ENCODE peak calls at places on chromosomes 5 and 9, in four cellular contexts. One of them, this sample, is unnamed.

GRCh38 chr9:116662633-116663032 is 24.5 kb upstream of the TRIM32 start:
- DNase-seq in left ventricle myocardium inferior: no peak
- DNase-seq in HS-5: no peak
- DNase-seq in Right ventricle myocardium superior: no peak
- DNase-seq in this sample: no peak

GRCh38 chr5:67355135-67355729 is 158.6 kb upstream of the CD180 start:
- DNase-seq in Right ventricle myocardium superior: no peak
- DNase-seq in left ventricle myocardium inferior: no peak
- DNase-seq in HS-5: no peak
- DNase-seq in this sample: no peak

GRCh38 chr9:16675131-16675530 is 195.3 kb downstream of the BNC2 start:
- DNase-seq in HS-5: no peak
- DNase-seq in Right ventricle myocardium superior: no peak
- DNase-seq in left ventricle myocardium inferior: no peak
- DNase-seq in this sample: no peak

GRCh38 chr9:122954253-122954691 is 13.5 kb downstream of the RABGAP1 start:
- DNase-seq in left ventricle myocardium inferior: no peak
- DNase-seq in Right ventricle myocardium superior: no peak
- DNase-seq in HS-5: no peak
- DNase-seq in this sample: no peak

GRCh38 chr5:57470339-57470738 is 12.3 kb downstream of the ACTBL2 start:
- DNase-seq in left ventricle myocardium inferior: no peak
- DNase-seq in HS-5: no peak
- DNase-seq in Right ventricle myocardium superior: no peak
- DNase-seq in this sample: no peak

GRCh38 chr9:125066839-125067619 is 76.3 kb downstream of the SCAI start:
- DNase-seq in HS-5: no peak
- DNase-seq in Right ventricle myocardium superior: no peak
- DNase-seq in left ventricle myocardium inferior: no peak
- DNase-seq in this sample: no peak

GRCh38 chr5:10588779-10589447 is 25.0 kb downstream of the ANKRD33B start:
- DNase-seq in HS-5: no peak
- DNase-seq in Right ventricle myocardium superior: no peak
- DNase-seq in left ventricle myocardium inferior: no peak
- DNase-seq in this sample: no peak

GRCh38 chr5:79133121-79133656 is 21.6 kb downstream of the BHMT start:
- DNase-seq in left ventricle myocardium inferior: no peak
- DNase-seq in Right ventricle myocardium superior: no peak
- DNase-seq in HS-5: peak
- DNase-seq in this sample: no peak

GRCh38 chr5:154831451-154831850 is 19.0 kb downstream of the FAXDC2 start:
- DNase-seq in HS-5: no peak
- DNase-seq in Right ventricle myocardium superior: no peak
- DNase-seq in left ventricle myocardium inferior: no peak
- DNase-seq in this sample: no peak

GRCh38 chr9:126612329-126612812 is 1.4 kb upstream of the LMX1B start:
- DNase-seq in Right ventricle myocardium superior: no peak
- DNase-seq in HS-5: no peak
- DNase-seq in left ventricle myocardium inferior: no peak
- DNase-seq in this sample: peak

GRCh38 chr9:118418887-118419620 is 714.9 kb downstream of the TLR4 start:
- DNase-seq in left ventricle myocardium inferior: no peak
- DNase-seq in Right ventricle myocardium superior: no peak
- DNase-seq in HS-5: peak
- DNase-seq in this sample: no peak

GRCh38 chr5:168887931-168888330 is 308.8 kb upstream of the PANK3 start:
- DNase-seq in Right ventricle myocardium superior: no peak
- DNase-seq in HS-5: no peak
- DNase-seq in left ventricle myocardium inferior: no peak
- DNase-seq in this sample: no peak

GRCh38 chr5:142874537-142874936 is 104.4 kb downstream of the ARHGAP26 start:
- DNase-seq in HS-5: no peak
- DNase-seq in left ventricle myocardium inferior: peak
- DNase-seq in Right ventricle myocardium superior: peak
- DNase-seq in this sample: peak

GRCh38 chr5:103366938-103367549 is 108.5 kb downstream of the MACIR start:
- DNase-seq in HS-5: no peak
- DNase-seq in left ventricle myocardium inferior: no peak
- DNase-seq in Right ventricle myocardium superior: no peak
- DNase-seq in this sample: no peak

GRCh38 chr9:129665008-129665771 is at the start of gene PRRX2:
- DNase-seq in left ventricle myocardium inferior: peak
- DNase-seq in Right ventricle myocardium superior: peak
- DNase-seq in HS-5: no peak
- DNase-seq in this sample: peak

GRCh38 chr5:96114736-96115466 is 153.2 kb upstream of the ELL2 start:
- DNase-seq in HS-5: no peak
- DNase-seq in Right ventricle myocardium superior: no peak
- DNase-seq in left ventricle myocardium inferior: no peak
- DNase-seq in this sample: no peak

GRCh38 chr9:105117111-105117682 is 127.3 kb upstream of the SLC44A1 start:
- DNase-seq in left ventricle myocardium inferior: no peak
- DNase-seq in Right ventricle myocardium superior: no peak
- DNase-seq in HS-5: no peak
- DNase-seq in this sample: no peak

GRCh38 chr9:91483189-91483691 is 59.6 kb upstream of the NFIL3 start:
- DNase-seq in Right ventricle myocardium superior: peak
- DNase-seq in HS-5: no peak
- DNase-seq in left ventricle myocardium inferior: no peak
- DNase-seq in this sample: no peak

GRCh38 chr9:84668204-84669007 is 1.1 kb upstream of the NTRK2 start:
- DNase-seq in Right ventricle myocardium superior: peak
- DNase-seq in left ventricle myocardium inferior: peak
- DNase-seq in HS-5: peak
- DNase-seq in this sample: peak

GRCh38 chr9:133942206-133942975 is 49.7 kb downstream of the VAV2 start:
- DNase-seq in Right ventricle myocardium superior: peak
- DNase-seq in HS-5: no peak
- DNase-seq in left ventricle myocardium inferior: peak
- DNase-seq in this sample: peak

GRCh38 chr5:132767150-132767549 is 9.9 kb downstream of the SEPTIN8 start:
- DNase-seq in HS-5: no peak
- DNase-seq in left ventricle myocardium inferior: no peak
- DNase-seq in Right ventricle myocardium superior: no peak
- DNase-seq in this sample: peak

GRCh38 chr9:68690088-68690487 is 15.0 kb upstream of the PIP5K1B start:
- DNase-seq in left ventricle myocardium inferior: peak
- DNase-seq in Right ventricle myocardium superior: peak
- DNase-seq in HS-5: no peak
- DNase-seq in this sample: no peak

GRCh38 chr9:86978986-86979385 is 31.7 kb upstream of the GAS1 start:
- DNase-seq in HS-5: no peak
- DNase-seq in left ventricle myocardium inferior: no peak
- DNase-seq in Right ventricle myocardium superior: no peak
- DNase-seq in this sample: peak

GRCh38 chr9:88106492-88106891 is 31.8 kb downstream of the SPATA31C2 start:
- DNase-seq in HS-5: peak
- DNase-seq in Right ventricle myocardium superior: no peak
- DNase-seq in left ventricle myocardium inferior: no peak
- DNase-seq in this sample: no peak

GRCh38 chr9:136695955-136696354 is 8.7 kb upstream of the AGPAT2 start:
- DNase-seq in Right ventricle myocardium superior: no peak
- DNase-seq in left ventricle myocardium inferior: no peak
- DNase-seq in HS-5: no peak
- DNase-seq in this sample: no peak

GRCh38 chr5:181098642-181099452 is 32.1 kb downstream of the OR2V1 start:
- DNase-seq in left ventricle myocardium inferior: no peak
- DNase-seq in Right ventricle myocardium superior: no peak
- DNase-seq in HS-5: no peak
- DNase-seq in this sample: no peak

GRCh38 chr5:157502143-157502647 is 42.2 kb downstream of the NIPAL4 start:
- DNase-seq in left ventricle myocardium inferior: no peak
- DNase-seq in Right ventricle myocardium superior: no peak
- DNase-seq in HS-5: no peak
- DNase-seq in this sample: no peak

GRCh38 chr5:106521701-106522100 is 1149.0 kb downstream of the EFNA5 start:
- DNase-seq in left ventricle myocardium inferior: no peak
- DNase-seq in Right ventricle myocardium superior: no peak
- DNase-seq in HS-5: peak
- DNase-seq in this sample: no peak

GRCh38 chr5:124528838-124529237 is 217.6 kb downstream of the ZNF608 start:
- DNase-seq in HS-5: no peak
- DNase-seq in left ventricle myocardium inferior: no peak
- DNase-seq in Right ventricle myocardium superior: no peak
- DNase-seq in this sample: no peak

GRCh38 chr5:124773291-124774001 is 27.0 kb upstream of the ZNF608 start:
- DNase-seq in Right ventricle myocardium superior: no peak
- DNase-seq in HS-5: no peak
- DNase-seq in left ventricle myocardium inferior: no peak
- DNase-seq in this sample: no peak

GRCh38 chr9:9771314-9771713 is 841.5 kb downstream of the PTPRD start:
- DNase-seq in HS-5: no peak
- DNase-seq in left ventricle myocardium inferior: no peak
- DNase-seq in Right ventricle myocardium superior: no peak
- DNase-seq in this sample: no peak

GRCh38 chr5:118956727-118957126 is 31.6 kb downstream of the DTWD2 start:
- DNase-seq in Right ventricle myocardium superior: no peak
- DNase-seq in left ventricle myocardium inferior: no peak
- DNase-seq in HS-5: peak
- DNase-seq in this sample: no peak

GRCh38 chr5:127392762-127393161 is 102.2 kb downstream of the MEGF10 start:
- DNase-seq in Right ventricle myocardium superior: no peak
- DNase-seq in HS-5: no peak
- DNase-seq in left ventricle myocardium inferior: no peak
- DNase-seq in this sample: no peak

GRCh38 chr9:129317179-129318011 is 139.3 kb upstream of the IER5L start:
- DNase-seq in Right ventricle myocardium superior: no peak
- DNase-seq in left ventricle myocardium inferior: no peak
- DNase-seq in HS-5: no peak
- DNase-seq in this sample: peak

GRCh38 chr5:43171441-43171840 is 20.6 kb upstream of the NIM1K start:
- DNase-seq in left ventricle myocardium inferior: no peak
- DNase-seq in HS-5: no peak
- DNase-seq in Right ventricle myocardium superior: no peak
- DNase-seq in this sample: no peak

GRCh38 chr9:114366334-114367128 is 21.3 kb downstream of the AKNA start:
- DNase-seq in left ventricle myocardium inferior: no peak
- DNase-seq in HS-5: peak
- DNase-seq in Right ventricle myocardium superior: no peak
- DNase-seq in this sample: peak

GRCh38 chr9:124894741-124895170 is 32.8 kb downstream of the ARPC5L start:
- DNase-seq in Right ventricle myocardium superior: no peak
- DNase-seq in HS-5: no peak
- DNase-seq in left ventricle myocardium inferior: no peak
- DNase-seq in this sample: peak

This sample was measured in posterior vena cava.